ENCODE peak calls at places on chromosomes 12 and 14, in six cellular contexts. S, D, E, W, U and H are unnamed samples.

GRCh38 chr14:52641745-52642144 is 53.6 kb downstream of the ERO1A start:
- DNase-seq in S (no peak), D (no peak), E (no peak), W (no peak), U (no peak), H (peak; percentile 20)

GRCh38 chr14:61188936-61189808 is 92.0 kb downstream of the TMEM30B start:
- DNase-seq in S (no peak), D (no peak), E (no peak), W (no peak), U (no peak), H (peak; percentile 72)

GRCh38 chr12:95118788-95119179 is 45.4 kb upstream of the NR2C1 start:
- DNase-seq in S (no peak), D (no peak), E (no peak), W (peak; percentile 31), U (no peak), H (peak; percentile 41)

GRCh38 chr12:25655702-25656101 is 102.6 kb upstream of the LMNTD1 start:
- DNase-seq in S (no peak), D (no peak), E (no peak), W (no peak), U (no peak), H (no peak)

GRCh38 chr12:128905003-128905544 is 51.8 kb downstream of the GLT1D1 start:
- DNase-seq in S (no peak), D (no peak), E (no peak), W (no peak), U (no peak), H (no peak)

GRCh38 chr12:113260127-113260526 is 38.9 kb downstream of the TPCN1 start:
- DNase-seq in S (no peak), D (no peak), E (no peak), W (no peak), U (no peak), H (no peak)

GRCh38 chr14:32693114-32693513 is 245.6 kb upstream of the NPAS3 start:
- DNase-seq in S (no peak), D (no peak), E (no peak), W (peak; percentile 64), U (no peak), H (peak; percentile 43)

GRCh38 chr12:58509116-58509885 is 411.0 kb downstream of the LRIG3 start:
- DNase-seq in S (no peak), D (peak; percentile 43), E (no peak), W (peak; percentile 30), U (no peak), H (peak; percentile 96)

GRCh38 chr12:13179159-13180074 is 17.1 kb upstream of the EMP1 start:
- DNase-seq in S (peak; percentile 33), D (no peak), E (peak; percentile 8), W (peak; percentile 64), U (peak; percentile 17), H (peak; percentile 72)

GRCh38 chr14:74495356-74495755 is 1.8 kb downstream of the ISCA2 start:
- DNase-seq in S (no peak), D (no peak), E (no peak), W (no peak), U (no peak), H (no peak)

GRCh38 chr14:67251573-67252226 is 10.5 kb downstream of the PALS1 start:
- DNase-seq in S (no peak), D (no peak), E (no peak), W (no peak), U (no peak), H (peak; percentile 66)

GRCh38 chr14:67365476-67365875 is 5.3 kb downstream of the EIF2S1 start:
- DNase-seq in S (no peak), D (no peak), E (no peak), W (no peak), U (no peak), H (no peak)

GRCh38 chr12:93245543-93245942 is 132.2 kb upstream of the NUDT4 start:
- DNase-seq in S (no peak), D (no peak), E (no peak), W (no peak), U (no peak), H (no peak)

GRCh38 chr12:106252056-106252455 is 4.2 kb upstream of the CKAP4 start:
- DNase-seq in S (no peak), D (no peak), E (no peak), W (no peak), U (no peak), H (no peak)

GRCh38 chr12:122024132-122024785 is 2.6 kb downstream of the BCL7A start:
- DNase-seq in S (no peak), D (no peak), E (no peak), W (no peak), U (no peak), H (peak; percentile 20)